ENCODE peak calls at places on chromosomes 13 and 19, in six cellular contexts. D, Q, J, C, L and W are unnamed samples.

GRCh38 chr13:43878897-43879322 is 630 bp downstream of the CCDC122 start:
- DNase-seq in D (peak), Q (no peak), C (no peak), L (no peak), J (peak), W (no peak)

GRCh38 chr19:41377977-41378707 is 1.8 kb downstream of the TMEM91 start:
- DNase-seq in Q (no peak), C (peak), D (no peak), J (no peak), L (peak), W (peak)

GRCh38 chr19:21704320-21704719 is 63.1 kb downstream of the ZNF100 start:
- DNase-seq in L (no peak), Q (no peak), D (no peak), C (peak), J (no peak), W (no peak)

GRCh38 chr19:49224856-49225255 is 67.3 kb downstream of the TRPM4 start:
- DNase-seq in J (no peak), Q (peak), L (peak), D (peak), C (peak), W (peak)

GRCh38 chr13:23381877-23382276 is 51.6 kb downstream of the SACS start:
- DNase-seq in L (no peak), D (no peak), C (no peak), J (no peak), Q (no peak), W (no peak)

GRCh38 chr19:41398603-41399002 is 985 bp downstream of the BCKDHA start:
- DNase-seq in Q (no peak), J (no peak), L (no peak), D (no peak), C (no peak), W (no peak)

GRCh38 chr13:76425930-76426329 is 460.3 kb downstream of the KCTD12 start:
- DNase-seq in L (no peak), D (no peak), J (no peak), Q (no peak), C (no peak), W (no peak)

GRCh38 chr13:51957377-51958216 is 53.7 kb downstream of the ATP7B start:
- DNase-seq in C (no peak), Q (no peak), D (no peak), J (peak), L (peak), W (no peak)

GRCh38 chr13:111017755-111018487 is 97.2 kb upstream of the ARHGEF7 start:
- DNase-seq in L (no peak), D (no peak), Q (no peak), C (no peak), J (no peak), W (no peak)

GRCh38 chr13:98184796-98185195 is 7.7 kb upstream of the RNF113B start:
- DNase-seq in J (no peak), L (no peak), D (no peak), C (no peak), Q (no peak), W (no peak)

GRCh38 chr13:40667622-40667978 is 1.2 kb upstream of the FOXO1 start:
- DNase-seq in C (no peak), J (no peak), D (no peak), Q (no peak), L (peak), W (peak)

GRCh38 chr13:60012503-60012902 is 151.2 kb downstream of the DIAPH3 start:
- DNase-seq in Q (no peak), L (no peak), D (no peak), J (no peak), C (no peak), W (no peak)

GRCh38 chr19:56133858-56134654 is 7.0 kb upstream of the ZNF444 start:
- DNase-seq in J (no peak), Q (no peak), L (no peak), D (no peak), C (no peak), W (no peak)

GRCh38 chr19:45782820-45783785 is 813 bp upstream of the DMPK start:
- DNase-seq in Q (no peak), J (no peak), C (no peak), L (no peak), D (no peak), W (no peak)

GRCh38 chr13:114105351-114106225 is 26.8 kb downstream of the RASA3 start:
- DNase-seq in L (no peak), J (no peak), D (no peak), Q (no peak), C (no peak), W (peak)

GRCh38 chr19:3612901-3613741 is 6.4 kb upstream of the TBXA2R start:
- DNase-seq in L (peak), Q (no peak), J (no peak), D (no peak), C (peak), W (peak)

GRCh38 chr13:50589139-50589538 is 254.4 kb downstream of the DLEU7 start:
- DNase-seq in D (no peak), J (no peak), Q (no peak), L (no peak), C (no peak), W (no peak)

DNA sequence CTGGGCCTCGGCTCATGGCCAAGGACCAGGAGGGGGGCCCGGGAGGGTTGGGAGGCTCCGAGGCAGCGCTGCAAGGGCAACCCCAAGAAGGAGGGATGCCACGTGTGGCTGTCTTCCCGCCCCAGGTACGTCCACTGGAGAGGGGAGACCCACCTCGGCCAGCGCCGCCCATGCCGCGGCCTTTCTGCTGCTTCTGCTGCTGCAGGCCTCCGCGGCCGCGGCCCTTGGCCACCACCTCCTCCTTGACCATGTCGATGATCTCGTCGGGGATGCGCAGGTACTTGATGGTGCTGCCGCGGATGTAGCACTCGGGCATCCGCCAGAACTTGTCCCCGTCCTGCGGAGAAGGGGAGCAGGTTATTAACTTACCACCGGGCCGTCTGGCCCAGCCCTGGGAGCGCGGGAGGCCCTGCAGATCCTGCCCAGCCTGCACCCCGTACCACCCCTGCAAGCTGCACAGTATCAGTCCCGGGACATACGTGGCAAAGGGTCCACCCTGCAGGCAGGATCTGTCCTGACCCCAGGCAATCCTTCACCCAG is 13.3 kb downstream of the LSM4 start:
- DNase-seq in Q (no peak), C (no peak), D (no peak), J (no peak), L (peak), W (no peak)
- TF ChIP-seq ATF3 in Q (no peak), C (no peak), D (no peak), J (no peak), L (no peak), W (no peak)

DNA sequence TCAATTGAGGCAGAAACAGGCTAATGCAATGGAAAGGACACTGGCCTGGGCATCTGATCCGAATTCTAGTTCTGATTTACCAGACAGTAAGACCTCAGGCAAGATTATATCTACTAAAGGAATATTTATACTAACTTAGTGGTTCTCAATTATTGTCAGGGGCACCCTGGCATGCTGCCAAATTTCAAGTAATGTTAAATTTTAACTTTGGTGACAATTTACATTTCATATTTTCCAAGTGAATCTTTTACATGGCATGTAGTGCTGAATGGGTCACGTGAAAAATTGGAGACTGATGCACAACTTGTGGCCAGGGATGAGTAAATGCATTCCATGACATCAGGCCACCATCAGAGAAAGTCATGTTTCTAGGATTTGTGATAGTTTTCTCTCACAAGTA is 202.5 kb upstream of the SOX21 start:
- DNase-seq in C (no peak), D (no peak), Q (no peak), L (no peak), J (no peak), W (no peak)
- TF ChIP-seq ATF3 in C (no peak), D (no peak), Q (no peak), L (no peak), J (no peak), W (no peak)

GRCh38 chr19:14005381-14006084 is 587 bp downstream of the RFX1 start:
- DNase-seq in D (peak), J (peak), C (peak), Q (peak), L (peak), W (peak)

GRCh38 chr19:14006085-14006765 is at the start of gene RFX1:
- DNase-seq in L (peak), D (peak), J (peak), Q (peak), C (peak), W (peak)

GRCh38 chr19:14003279-14004051 is 2.7 kb downstream of the RFX1 start:
- DNase-seq in J (no peak), Q (no peak), L (no peak), D (no peak), C (no peak), W (no peak)

GRCh38 chr19:14004619-14005380 is 1.3 kb downstream of the RFX1 start:
- DNase-seq in Q (no peak), L (peak), J (peak), D (peak), C (no peak), W (no peak)

DNA sequence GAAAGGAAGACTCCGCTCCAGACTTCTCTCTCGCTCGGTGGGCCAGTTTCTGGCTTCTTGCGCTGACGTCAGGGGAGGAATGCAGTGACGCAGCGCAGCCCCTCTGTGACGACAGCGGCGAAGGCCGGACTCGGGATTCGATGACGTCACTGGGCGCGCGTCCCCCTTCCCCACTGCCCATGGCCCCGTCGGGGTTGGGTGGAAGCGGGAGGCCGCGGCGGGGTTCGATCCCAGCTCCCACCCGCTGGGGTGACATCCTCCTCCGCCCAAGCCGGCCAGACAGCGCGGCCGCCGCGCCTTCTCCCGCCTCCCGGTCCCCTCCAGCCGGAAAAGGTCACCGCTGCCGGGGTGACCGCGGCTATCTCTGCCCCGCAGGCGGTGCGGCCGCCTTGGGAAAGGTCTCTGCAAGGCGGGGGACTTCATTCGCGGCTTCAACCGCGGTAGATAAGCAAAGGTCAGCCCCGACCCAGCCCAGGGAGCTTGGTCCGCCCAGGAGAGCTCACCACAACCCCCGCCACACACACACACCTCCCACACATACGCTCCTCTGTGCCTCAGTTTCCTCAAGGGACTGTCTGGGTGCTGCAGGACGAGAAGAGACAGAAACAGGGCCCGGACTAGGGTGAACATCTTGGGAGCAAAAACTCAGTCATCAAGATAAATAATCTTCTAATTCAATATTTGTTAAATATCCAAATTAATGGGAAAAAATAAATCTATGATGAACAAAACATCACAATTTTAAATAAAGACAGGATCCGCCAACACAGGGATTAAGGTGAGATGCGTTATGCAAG is 844 bp upstream of the RFX1 start:
- DNase-seq in Q (no peak), J (no peak), L (peak), C (no peak), D (no peak), W (peak)
- TF ChIP-seq ATF3 in Q (no peak), J (no peak), L (peak), C (no peak), D (peak), W (no peak)

DNA sequence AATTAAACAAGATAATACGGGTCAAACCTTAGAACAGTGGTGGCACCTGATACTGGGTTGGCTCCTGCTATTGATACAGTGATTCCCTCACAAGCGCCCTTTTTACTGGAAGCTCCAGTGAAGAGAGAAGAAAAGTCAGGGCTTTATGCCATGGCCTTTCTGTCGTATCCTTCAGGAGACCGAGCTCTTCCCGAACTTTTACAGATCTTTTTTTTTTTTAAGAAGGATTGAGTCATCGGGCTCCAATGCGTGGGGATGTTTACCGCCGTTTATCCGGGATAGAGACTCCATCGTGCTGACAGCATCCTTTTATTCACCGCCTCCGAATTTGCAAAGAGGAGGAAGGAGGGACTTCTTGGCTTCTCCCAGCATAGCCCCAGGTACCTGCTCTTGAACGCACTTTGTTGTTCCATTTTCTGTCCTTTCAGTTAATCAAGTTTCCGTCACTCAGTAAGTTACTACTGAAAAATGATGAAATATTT is 574 bp downstream of the ZNF227 start:
- DNase-seq in C (no peak), L (peak), Q (no peak), J (no peak), D (peak), W (no peak)
- TF ChIP-seq ATF3 in C (no peak), L (no peak), Q (no peak), J (no peak), D (no peak), W (no peak)

GRCh38 chr19:47381653-47382279 is 32.7 kb downstream of the DHX34 start:
- DNase-seq in D (no peak), Q (no peak), C (no peak), J (no peak), L (no peak), W (no peak)
- TF ChIP-seq ATF3 in D (no peak), Q (no peak), C (no peak), J (no peak), L (no peak), W (no peak)